ENCODE peak calls at places on chromosomes 16 and 17, in seven cellular contexts. K is A673, O is upper lobe of left lung, S is lung, N is pancreas, B is tibial artery, G is breast epithelium. Z is an unnamed sample.

GRCh38 chr16:10678655-10679054 is 16.1 kb downstream of the TEKT5 start:
- DNase-seq in K (peak; percentile 79), O (no peak), S (no peak), N (no peak), B (no peak), G (no peak), Z (no peak)

GRCh38 chr16:88437367-88437964 is 15.6 kb upstream of the ZFPM1 start:
- DNase-seq in K (peak; percentile 58), O (no peak), S (peak; percentile 58), N (no peak), B (no peak), G (no peak), Z (no peak)

GRCh38 chr17:35738519-35739133 is 7.2 kb downstream of the RASL10B start:
- DNase-seq in K (no peak), O (no peak), S (no peak), N (no peak), B (peak; percentile 19), G (no peak), Z (no peak)

GRCh38 chr16:57041182-57042156 is 50.9 kb upstream of the CPNE2 start:
- DNase-seq in K (no peak), O (peak; percentile 42), S (no peak), N (no peak), B (no peak), G (no peak), Z (no peak)

GRCh38 chr17:16419929-16420271 is 4.5 kb downstream of the TRPV2 start:
- DNase-seq in K (no peak), O (no peak), S (no peak), N (no peak), B (no peak), G (no peak), Z (no peak)

GRCh38 chr16:58462997-58463891 is 36.7 kb upstream of the NDRG4 start:
- DNase-seq in K (peak; percentile 19), O (no peak), S (no peak), N (no peak), B (no peak), G (no peak), Z (no peak)

GRCh38 chr16:84832488-84833141 is 12.8 kb downstream of the CRISPLD2 start:
- DNase-seq in K (no peak), O (peak; percentile 52), S (peak; percentile 60), N (no peak), B (peak; percentile 97), G (peak; percentile 65), Z (no peak)

GRCh38 chr16:29816694-29817441 is 916 bp downstream of the PAGR1 start:
- DNase-seq in K (peak; percentile 71), O (peak; percentile 77), S (no peak), N (peak; percentile 77), B (peak; percentile 90), G (no peak), Z (no peak)

GRCh38 chr17:83095016-83095415 is 15.6 kb downstream of the METRNL start:
- DNase-seq in K (no peak), O (no peak), S (no peak), N (no peak), B (no peak), G (no peak), Z (no peak)

GRCh38 chr17:14813649-14814048 is 451.5 kb downstream of the PMP22 start:
- DNase-seq in K (no peak), O (peak; percentile 50), S (no peak), N (no peak), B (no peak), G (no peak), Z (no peak)

GRCh38 chr17:27975146-27976011 is 67.1 kb upstream of the NLK start:
- DNase-seq in K (no peak), O (no peak), S (no peak), N (no peak), B (no peak), G (no peak), Z (no peak)

GRCh38 chr17:39694593-39694992 is 5.3 kb upstream of the ERBB2 start:
- DNase-seq in K (no peak), O (no peak), S (no peak), N (no peak), B (no peak), G (no peak), Z (no peak)

GRCh38 chr16:72901012-72901411 is 146.9 kb downstream of the ZFHX3 start:
- DNase-seq in K (no peak), O (no peak), S (no peak), N (no peak), B (no peak), G (no peak), Z (peak; percentile 25)

GRCh38 chr17:3980381-3980975 is 16.2 kb upstream of the ATP2A3 start:
- DNase-seq in K (no peak), O (no peak), S (no peak), N (no peak), B (no peak), G (no peak), Z (peak; percentile 30)

DNA sequence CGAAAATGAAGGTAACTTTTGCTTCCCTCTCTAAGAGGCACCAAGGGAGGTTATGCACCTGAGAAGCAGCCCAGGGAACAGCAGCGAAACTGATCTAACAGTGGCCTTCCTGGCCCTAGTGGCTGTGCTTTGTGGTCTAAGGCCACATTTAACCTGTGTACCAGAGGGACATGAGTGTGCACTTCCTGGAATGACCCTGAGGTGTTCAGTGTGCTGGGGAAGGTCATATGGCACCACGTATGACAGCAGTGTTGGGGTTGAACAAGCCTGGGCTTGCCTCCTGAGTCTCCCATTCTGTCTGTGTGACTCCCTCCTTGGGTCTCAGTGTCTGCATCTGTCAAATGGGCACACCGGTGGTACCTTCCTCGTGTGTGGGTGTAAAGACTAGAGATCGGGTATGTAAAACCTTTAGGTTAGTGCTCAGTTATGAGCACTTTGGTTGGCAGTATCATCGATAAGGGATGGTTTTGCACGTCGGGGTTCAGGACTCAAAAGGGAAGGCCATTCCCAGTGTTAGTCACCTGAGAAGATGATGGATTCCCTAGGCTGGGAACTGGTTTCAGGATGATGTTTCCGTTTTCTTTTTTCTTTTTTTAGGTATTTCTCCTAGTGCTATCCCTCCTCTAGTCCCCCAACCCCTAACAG is 31.9 kb downstream of the PLCG2 start:
- DNase-seq in K (no peak), O (no peak), S (no peak), N (no peak), B (no peak), G (no peak), Z (no peak)
- H3K4me1 ChIP-seq in K (no peaks in the 10 kb centered on the region), O (no peaks in the 10 kb centered on the region), S (peaks cover 5% of the 10 kb centered on the region), N (no peaks in the 10 kb centered on the region), B (no peaks in the 10 kb centered on the region), G (no peaks in the 10 kb centered on the region), Z (no peaks in the 10 kb centered on the region)

GRCh38 chr17:80871341-80871740 is 120.3 kb upstream of the CHMP6 start:
- DNase-seq in K (no peak), O (no peak), S (no peak), N (no peak), B (no peak), G (peak; percentile 43), Z (peak; percentile 51)

GRCh38 chr17:80872011-80872929 is 119.4 kb upstream of the CHMP6 start:
- DNase-seq in K (no peak), O (no peak), S (no peak), N (no peak), B (no peak), G (peak; percentile 40), Z (peak; percentile 57)

GRCh38 chr17:80870401-80870800 is 121.2 kb upstream of the CHMP6 start:
- DNase-seq in K (no peak), O (no peak), S (no peak), N (no peak), B (no peak), G (no peak), Z (peak; percentile 36)

GRCh38 chr17:80874866-80875445 is 116.7 kb upstream of the CHMP6 start:
- DNase-seq in K (no peak), O (no peak), S (no peak), N (no peak), B (no peak), G (peak; percentile 48), Z (peak; percentile 59)

GRCh38 chr17:80872999-80873951 is 118.4 kb upstream of the CHMP6 start:
- DNase-seq in K (no peak), O (peak; percentile 39), S (no peak), N (no peak), B (no peak), G (peak; percentile 42), Z (peak; percentile 42)
- TF ChIP-seq CTCF in K (no peak), O (no peak), S (no peak), N (no peak), B (no peak), G (no peak), Z (no peak)

GRCh38 chr16:74264806-74265205 is 31.8 kb upstream of the PSMD7 start:
- DNase-seq in K (no peak), O (no peak), S (no peak), N (no peak), B (no peak), G (no peak), Z (no peak)
- H3K4me1 ChIP-seq in K (no peaks in the 10 kb centered on the region), O (no peaks in the 10 kb centered on the region), S (no peaks in the 10 kb centered on the region), N (no peaks in the 10 kb centered on the region), B (no peaks in the 10 kb centered on the region), G (no peaks in the 10 kb centered on the region), Z (no peaks in the 10 kb centered on the region)

DNA sequence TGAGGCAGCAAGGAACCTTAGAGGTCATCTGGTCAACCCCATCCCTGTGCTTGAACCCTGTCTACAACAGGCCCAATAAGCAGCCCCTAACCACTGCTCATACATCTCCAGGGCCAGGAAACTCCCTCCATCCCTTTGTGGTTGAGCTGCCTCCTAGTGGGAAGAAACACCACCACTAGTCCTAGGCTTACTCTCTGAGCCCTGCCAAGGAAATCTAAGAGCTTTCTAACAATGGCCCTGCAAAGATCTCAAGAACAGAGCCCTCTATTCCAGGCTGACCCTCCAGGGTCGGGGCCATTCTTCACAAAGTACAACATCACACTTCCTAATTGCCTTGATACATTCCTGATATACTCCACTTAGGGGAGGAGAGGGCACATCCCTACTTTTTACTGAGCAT is 5.8 kb downstream of the ACLY start:
- DNase-seq in K (no peak), O (no peak), S (no peak), N (no peak), B (no peak), G (no peak), Z (no peak)
- TF ChIP-seq CTCF in K (no peak), O (no peak), S (no peak), N (no peak), B (no peak), G (no peak), Z (no peak)

DNA sequence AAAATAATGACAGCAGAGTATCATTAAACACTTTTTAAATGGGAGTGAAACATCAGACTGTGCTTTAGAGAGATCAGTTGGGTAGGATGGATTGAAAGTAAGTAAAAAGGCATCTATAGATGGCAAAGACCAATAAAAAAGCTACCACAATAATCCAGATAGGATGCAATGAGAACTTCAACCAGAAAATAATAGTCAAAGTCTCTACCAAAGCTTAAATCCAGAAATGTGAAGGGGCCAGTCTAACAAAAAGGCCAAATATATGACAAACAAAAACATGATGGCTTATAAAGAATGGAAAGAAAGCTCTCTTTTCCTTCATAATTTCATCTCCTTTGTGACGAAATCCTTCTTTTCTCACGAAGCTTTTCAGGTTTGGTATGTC is 12.3 kb downstream of the KANSL1 start:
- DNase-seq in K (no peak), O (no peak), S (no peak), N (no peak), B (no peak), G (no peak), Z (no peak)
- H3K4me1 ChIP-seq in K (peaks cover 47% of the 10 kb centered on the region), O (peaks cover 83% of the 10 kb centered on the region), S (peaks cover 11% of the 10 kb centered on the region), N (peaks cover 56% of the 10 kb centered on the region), B (peaks cover 33% of the 10 kb centered on the region), G (no peaks in the 10 kb centered on the region), Z (peaks cover 26% of the 10 kb centered on the region)

DNA sequence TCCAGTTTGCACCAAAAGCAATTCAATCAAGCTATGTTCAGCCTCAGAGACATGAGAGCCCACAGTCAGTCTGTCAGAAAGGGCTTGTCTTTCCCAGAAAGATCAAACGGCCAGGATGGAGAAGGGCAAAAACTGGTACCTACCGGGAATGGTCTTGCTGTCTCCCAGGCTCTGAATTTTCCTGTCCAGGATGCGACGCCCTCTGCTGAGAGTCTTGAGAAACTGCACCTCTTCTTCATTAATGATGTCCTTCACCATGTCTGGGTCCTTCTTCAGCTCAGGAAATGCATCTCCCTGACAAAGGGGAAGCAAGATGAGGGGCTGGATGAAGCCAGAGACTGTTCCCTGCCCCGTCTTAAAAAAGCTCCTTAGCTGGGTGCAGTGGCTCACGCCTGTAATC is 15.8 kb upstream of the EXOSC6 start:
- DNase-seq in K (peak; percentile 75), O (no peak), S (no peak), N (no peak), B (peak; percentile 54), G (no peak), Z (peak; percentile 19)
- TF ChIP-seq CTCF in K (peak; percentile 72), O (peak; percentile 46), S (peak; percentile 30), N (no peak), B (peak; percentile 48), G (no peak), Z (peak; percentile 69)